ENCODE peak calls at places on chromosomes 4 and X, in eight cellular contexts. T is ELR; O is fibroblast of villous mesenchyme; U is HEK293T; V is activated naive CD8-positive, alpha-beta T cell treated with anti-CD3 and anti-CD28 coated beads for 36 hours; Z is AML-193; W is fibroblast of mammary gland; E is tibial nerve. X is an unnamed sample.

GRCh38 chr4:183405371-183405770 is 39.1 kb upstream of the CDKN2AIP start:
- DNase-seq in T (no peak), O (no peak), U (no peak), V (no peak), Z (no peak), W (no peak), E (no peak), X (no peak)

GRCh38 chrX:105752334-105752733 is 70.0 kb upstream of the NRK start:
- DNase-seq in T (no peak), O (no peak), U (no peak), V (no peak), Z (no peak), W (no peak), E (no peak), X (no peak)

GRCh38 chr4:69760455-69760854 is at the start of gene SULT1B1:
- DNase-seq in T (no peak), O (peak; percentile 4), U (no peak), V (peak; percentile 28), Z (peak; percentile 74), W (peak; percentile 85), E (peak; percentile 17), X (peak; percentile 93)

GRCh38 chrX:39470588-39471155 is 627.1 kb downstream of the BCOR start:
- DNase-seq in T (no peak), O (peak; percentile 28), U (no peak), V (no peak), Z (no peak), W (peak; percentile 47), E (no peak), X (no peak)

GRCh38 chrX:72084114-72084513 is 47.6 kb downstream of the RTL5 start:
- DNase-seq in T (no peak), O (no peak), U (no peak), V (no peak), Z (no peak), W (no peak), E (no peak), X (no peak)

GRCh38 chrX:40780123-40780522 is 44.8 kb upstream of the MED14 start:
- DNase-seq in T (no peak), O (no peak), U (no peak), V (no peak), Z (no peak), W (no peak), E (no peak), X (no peak)

GRCh38 chr4:76504613-76505465 is 69.8 kb downstream of the SHROOM3 start:
- DNase-seq in T (peak; percentile 66), O (peak; percentile 65), U (peak; percentile 37), V (no peak), Z (peak; percentile 64), W (peak; percentile 65), E (peak; percentile 33), X (peak; percentile 48)

GRCh38 chrX:20067709-20068315 is 48.9 kb downstream of the MAP7D2 start:
- DNase-seq in T (peak; percentile 83), O (peak; percentile 86), U (no peak), V (no peak), Z (peak; percentile 54), W (peak; percentile 90), E (peak; percentile 76), X (no peak)

GRCh38 chrX:2921193-2921592 is 7.9 kb downstream of the ARSD start:
- DNase-seq in T (no peak), O (no peak), U (no peak), V (no peak), Z (no peak), W (no peak), E (no peak), X (no peak)

GRCh38 chr4:15420642-15421041 is 7.2 kb upstream of the C1QTNF7 start:
- DNase-seq in T (peak; percentile 25), O (peak; percentile 68), U (no peak), V (no peak), Z (no peak), W (peak; percentile 84), E (no peak), X (no peak)

GRCh38 chrX:72540318-72540717 is 32.3 kb downstream of the HDAC8 start:
- DNase-seq in T (peak; percentile 55), O (peak; percentile 46), U (peak; percentile 35), V (no peak), Z (no peak), W (peak; percentile 59), E (no peak), X (peak; percentile 6)

GRCh38 chrX:136147320-136147901 is at the start of gene FHL1:
- DNase-seq in T (peak; percentile 42), O (no peak), U (peak; percentile 79), V (peak; percentile 52), Z (no peak), W (no peak), E (peak; percentile 25), X (no peak)

GRCh38 chr4:116332508-116332907 is 752.9 kb downstream of the TRAM1L1 start:
- DNase-seq in T (no peak), O (no peak), U (no peak), V (no peak), Z (no peak), W (no peak), E (no peak), X (no peak)

GRCh38 chr4:14375816-14376215 is 626.5 kb upstream of the CPEB2 start:
- DNase-seq in T (peak; percentile 74), O (no peak), U (no peak), V (no peak), Z (no peak), W (peak; percentile 53), E (no peak), X (no peak)

GRCh38 chrX:68940601-68941000 is 111.8 kb downstream of the EFNB1 start:
- DNase-seq in T (no peak), O (no peak), U (no peak), V (no peak), Z (no peak), W (peak; percentile 12), E (no peak), X (no peak)

GRCh38 chrX:106035064-106035463 is 3.5 kb downstream of the SERPINA7 start:
- DNase-seq in T (no peak), O (no peak), U (peak; percentile 47), V (no peak), Z (no peak), W (no peak), E (no peak), X (peak; percentile 3)

GRCh38 chr4:96913437-96914075 is 1073.7 kb downstream of the PDHA2 start:
- DNase-seq in T (no peak), O (no peak), U (no peak), V (no peak), Z (no peak), W (no peak), E (no peak), X (no peak)

X was measured in Jurkat, Clone E6-1.